ENCODE peak calls at places on chromosomes 16 and 17, in eight cellular contexts. F is CD8-positive, alpha-beta T cell; O is dorsolateral prefrontal cortex; H is epithelial cell of proximal tubule; L is right atrium auricular region; Q is upper lobe of left lung; Z is cardiac muscle cell; P is bronchial epithelial cell. A is an unnamed sample.

GRCh38 chr17:21033350-21033749 is 9.5 kb downstream of the USP22 start:
- DNase-seq in L (no peak), F (no peak), Z (no peak), P (peak), O (no peak), H (no peak), Q (no peak), A (peak)

GRCh38 chr17:3558603-3559269 is 1.1 kb upstream of the TRPV3 start:
- DNase-seq in H (no peak), L (no peak), Q (peak), F (no peak), O (no peak), P (peak), Z (no peak), A (peak)

GRCh38 chr16:88197481-88198456 is 185.0 kb upstream of the ZNF469 start:
- DNase-seq in O (no peak), F (no peak), L (no peak), Q (no peak), Z (no peak), P (no peak), H (no peak), A (no peak)

GRCh38 chr16:25966172-25967097 is 274.7 kb downstream of the HS3ST4 start:
- DNase-seq in P (no peak), Z (no peak), O (no peak), Q (no peak), L (no peak), H (no peak), F (no peak), A (no peak)

GRCh38 chr16:50038756-50039529 is 13.9 kb downstream of the CNEP1R1 start:
- DNase-seq in L (peak), Z (no peak), O (no peak), Q (no peak), F (no peak), H (no peak), P (no peak), A (no peak)

GRCh38 chr17:17868637-17869522 is 32.1 kb upstream of the SREBF1 start:
- DNase-seq in O (no peak), Q (no peak), H (no peak), L (no peak), P (no peak), Z (no peak), F (no peak), A (peak)

GRCh38 chr16:51762081-51762995 is 611.3 kb upstream of the SALL1 start:
- DNase-seq in Q (peak), Z (peak), H (no peak), O (peak), F (peak), P (peak), L (peak), A (peak)

GRCh38 chr16:87033541-87034300 is 283.5 kb downstream of the C16orf95 start:
- DNase-seq in Z (peak), Q (no peak), H (no peak), L (no peak), O (no peak), P (no peak), F (no peak), A (peak)

GRCh38 chr17:32341857-32342602 is at the start of gene C17orf75:
- DNase-seq in O (peak), F (peak), Z (peak), L (peak), H (no peak), P (peak), Q (peak), A (peak)

GRCh38 chr17:81003711-81004335 is 12.2 kb downstream of the CHMP6 start:
- DNase-seq in Z (no peak), L (no peak), P (no peak), Q (peak), F (no peak), H (no peak), O (no peak), A (peak)

GRCh38 chr17:40548982-40549680 is 16.1 kb downstream of the CCR7 start:
- DNase-seq in O (peak), F (no peak), L (peak), Q (no peak), H (peak), Z (no peak), P (peak), A (peak)

GRCh38 chr16:81170824-81171223 is 67.7 kb upstream of the BCO1 start:
- DNase-seq in F (no peak), H (no peak), Q (no peak), Z (peak), L (no peak), P (peak), O (no peak), A (peak)

GRCh38 chr17:2174471-2175293 is 119.8 kb downstream of the HIC1 start:
- DNase-seq in P (peak), Q (peak), Z (peak), H (no peak), F (no peak), L (peak), O (no peak), A (peak)

GRCh38 chr17:30074254-30074653 is 42.4 kb upstream of the NSRP1 start:
- DNase-seq in F (no peak), Q (no peak), H (no peak), O (no peak), P (no peak), Z (no peak), L (no peak), A (no peak)

GRCh38 chr16:68065716-68066305 is 19.4 kb upstream of the NFATC3 start:
- DNase-seq in Z (no peak), Q (no peak), O (no peak), F (no peak), P (peak), H (no peak), L (peak), A (peak)

GRCh38 chr17:40556884-40557414 is 8.3 kb downstream of the CCR7 start:
- DNase-seq in H (no peak), F (no peak), Z (no peak), P (no peak), Q (peak), O (peak), L (no peak), A (peak)

GRCh38 chr16:85551319-85551978 is 61.7 kb upstream of the GSE1 start:
- DNase-seq in P (no peak), Z (no peak), L (no peak), O (no peak), F (no peak), Q (peak), H (no peak), A (no peak)

GRCh38 chr16:7487896-7488295 is 155.3 kb downstream of the RBFOX1 start:
- DNase-seq in L (no peak), Z (no peak), F (no peak), Q (no peak), P (no peak), H (no peak), O (no peak), A (no peak)

GRCh38 chr16:88453621-88454314 is 688 bp downstream of the ZFPM1 start:
- DNase-seq in O (no peak), Q (peak), F (no peak), L (no peak), Z (peak), H (no peak), P (peak), A (peak)

GRCh38 chr17:67359960-67360817 is 6.2 kb downstream of the PSMD12 start:
- DNase-seq in Z (peak), P (no peak), H (no peak), F (peak), Q (no peak), O (no peak), L (no peak), A (peak)

GRCh38 chr17:39462644-39463375 is 1.5 kb downstream of the CDK12 start:
- DNase-seq in Z (peak), L (no peak), P (peak), F (peak), Q (no peak), H (no peak), O (no peak), A (peak)

GRCh38 chr16:75225092-75225491 is 6.3 kb downstream of the CTRB1 start:
- DNase-seq in L (no peak), H (no peak), F (no peak), Q (no peak), O (no peak), Z (no peak), P (no peak), A (no peak)

GRCh38 chr16:57279780-57280638 is 4.5 kb downstream of the PLLP start:
- DNase-seq in Z (no peak), H (no peak), L (no peak), P (no peak), O (no peak), F (no peak), Q (no peak), A (no peak)

GRCh38 chr16:85360323-85361277 is 248.3 kb upstream of the CIBAR2 start:
- DNase-seq in Z (no peak), L (no peak), O (no peak), H (no peak), Q (peak), F (no peak), P (peak), A (no peak)

GRCh38 chr17:69575346-69575761 is 160.9 kb downstream of the MAP2K6 start:
- DNase-seq in Q (no peak), Z (no peak), H (no peak), O (no peak), F (no peak), L (no peak), P (peak), A (peak)

GRCh38 chr17:19867654-19868395 is at the start of gene ULK2:
- DNase-seq in Z (peak), F (peak), Q (peak), P (peak), L (no peak), O (peak), H (no peak), A (peak)

GRCh38 chr17:40903129-40903847 is 18.2 kb upstream of the KRT20 start:
- DNase-seq in H (peak), P (peak), Q (no peak), L (no peak), Z (no peak), F (no peak), O (no peak), A (peak)

GRCh38 chr17:45740553-45741330 is 43.4 kb upstream of the CRHR1 start:
- DNase-seq in Q (no peak), L (no peak), P (peak), O (peak), H (no peak), Z (peak), F (no peak), A (peak)

GRCh38 chr17:33481652-33482051 is 188.6 kb upstream of the ASIC2 start:
- DNase-seq in P (no peak), O (no peak), H (no peak), L (no peak), Q (no peak), F (no peak), Z (no peak), A (no peak)

GRCh38 chr17:53736516-53737274 is 86.0 kb upstream of the KIF2B start:
- DNase-seq in H (peak), Q (no peak), P (no peak), L (no peak), O (no peak), F (no peak), Z (no peak), A (no peak)

GRCh38 chr17:75854111-75854748 is 905 bp downstream of the WBP2 start:
- DNase-seq in H (peak), Q (no peak), Z (no peak), O (no peak), L (no peak), P (peak), F (no peak), A (peak)

GRCh38 chr16:12137344-12138094 is 161.0 kb downstream of the SNX29 start:
- DNase-seq in Q (no peak), P (no peak), H (no peak), L (no peak), O (no peak), Z (no peak), F (no peak), A (no peak)

GRCh38 chr16:72846594-72846993 is 201.3 kb downstream of the ZFHX3 start:
- DNase-seq in F (no peak), H (no peak), Q (no peak), Z (no peak), O (no peak), P (no peak), L (no peak), A (no peak)

DNA sequence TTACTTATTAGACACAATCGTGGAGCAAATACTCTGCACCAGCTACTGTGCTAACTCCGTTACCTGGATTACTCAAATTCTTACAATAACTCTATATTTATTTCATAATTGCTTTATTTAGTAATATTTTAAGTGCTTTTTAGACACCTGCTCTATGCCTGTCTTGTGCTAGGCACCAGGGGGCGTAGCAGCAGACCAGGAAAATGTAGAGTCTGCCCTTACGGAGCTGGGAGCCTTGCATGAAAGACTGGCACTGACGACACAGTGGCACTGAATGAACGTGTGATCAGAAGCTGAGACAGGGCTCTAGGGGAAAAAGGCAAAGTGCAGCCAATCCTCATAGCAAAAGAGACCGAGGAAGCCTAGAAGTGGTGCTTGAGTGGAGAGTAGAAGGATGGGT is 486.5 kb downstream of the CDH13 start:
- DNase-seq in Q (no peak), Z (peak), H (no peak), P (no peak), F (no peak), L (no peak), O (peak), A (peak)
- TF ChIP-seq CTCF in Q (peak), Z (peak), H (peak), P (peak), F (no peak), L (peak), O (peak), A (peak)

GRCh38 chr16:24518498-24518897 is 20.9 kb upstream of the RBBP6 start:
- DNase-seq in L (no peak), P (no peak), O (no peak), Z (no peak), H (no peak), Q (no peak), F (no peak), A (no peak)

GRCh38 chr16:24520983-24521382 is 18.4 kb upstream of the RBBP6 start:
- DNase-seq in L (no peak), Z (no peak), H (no peak), F (no peak), Q (no peak), P (peak), O (no peak), A (no peak)

GRCh38 chr16:24514096-24514495 is 25.3 kb upstream of the RBBP6 start:
- DNase-seq in L (no peak), Z (no peak), H (no peak), P (no peak), Q (no peak), O (no peak), F (no peak), A (no peak)

GRCh38 chr16:24515186-24515585 is 24.2 kb upstream of the RBBP6 start:
- DNase-seq in P (no peak), Z (no peak), O (no peak), H (no peak), L (no peak), F (no peak), Q (no peak), A (no peak)

DNA sequence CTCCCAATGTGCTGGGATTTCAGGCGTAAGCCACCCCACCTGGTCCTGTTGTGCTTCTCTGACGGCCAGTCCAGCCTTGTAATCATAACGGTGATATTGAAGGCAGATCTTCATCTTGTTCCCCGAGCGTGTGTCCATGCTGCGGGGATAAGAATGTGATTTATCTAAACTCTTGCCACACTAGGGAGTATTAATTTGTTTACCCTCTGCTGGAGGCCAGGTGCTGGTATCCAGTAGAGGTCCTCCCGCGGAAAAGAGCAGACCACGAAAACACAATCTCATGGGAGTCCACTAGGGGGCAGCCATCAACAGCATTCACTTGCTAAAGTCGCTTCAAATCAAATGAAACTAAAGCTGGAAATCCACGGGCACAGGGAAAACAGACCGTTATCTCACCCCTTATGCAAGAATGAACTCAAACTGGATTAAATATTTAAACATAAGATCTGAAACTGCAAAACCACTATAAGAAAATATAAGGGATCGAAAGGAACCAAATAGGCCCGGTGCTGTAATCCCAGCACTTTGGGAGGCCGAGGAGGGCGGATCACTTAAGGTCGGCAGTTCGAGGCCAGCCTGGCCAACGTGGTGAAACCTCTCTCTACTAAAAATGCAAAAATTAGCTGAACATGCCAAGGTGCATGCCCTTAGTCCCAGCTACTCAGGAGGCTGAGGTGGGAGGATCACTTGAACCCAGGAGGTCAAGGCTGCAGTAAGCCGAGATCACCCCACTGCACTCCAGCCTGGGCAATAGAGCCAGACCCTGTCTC is 22.3 kb upstream of the RBBP6 start:
- DNase-seq in Q (no peak), O (peak), Z (peak), F (peak), H (peak), P (peak), L (peak), A (peak)
- H3K4me3 ChIP-seq in Q (no peak), O (peak), Z (no peak), F (no peak), H (peak), P (no peak), L (no peak), A (peak)

DNA sequence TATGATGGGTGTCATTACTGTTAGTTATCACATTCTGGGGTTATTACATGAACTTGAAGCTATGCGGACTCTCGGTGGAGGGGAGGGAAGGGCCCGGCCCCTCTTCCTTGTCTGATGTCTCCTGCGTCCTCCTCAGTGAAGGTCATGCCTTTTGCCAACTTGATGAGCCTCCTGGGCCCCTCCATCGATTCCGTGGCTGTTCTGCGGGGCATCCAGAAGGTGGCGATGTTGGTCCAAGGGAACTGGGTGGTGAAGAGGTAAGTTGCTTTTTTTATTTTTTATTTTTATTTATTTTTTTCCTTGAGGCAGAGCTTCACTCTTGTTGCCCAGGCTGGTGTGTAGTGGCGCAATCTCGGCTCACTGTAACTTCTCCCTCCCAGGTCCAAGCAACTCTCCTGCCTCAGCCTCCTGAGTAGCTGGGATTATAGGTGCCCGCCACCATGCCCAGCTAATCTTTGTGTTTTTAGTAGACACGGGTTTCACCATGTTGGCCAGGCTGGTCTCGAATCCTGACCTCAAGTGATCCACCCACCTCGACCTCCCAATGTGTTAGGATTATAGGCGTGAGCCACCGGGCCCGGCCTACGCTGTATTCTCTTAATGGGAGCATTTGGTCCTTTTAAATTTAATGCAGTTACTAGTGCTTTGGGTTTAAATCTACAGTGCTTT is 21.6 kb downstream of the POLR3E start:
- DNase-seq in F (peak), Z (no peak), L (no peak), P (peak), O (no peak), Q (no peak), H (no peak), A (peak)
- TF ChIP-seq CTCF in F (peak), Z (peak), L (no peak), P (peak), O (peak), Q (peak), H (peak), A (peak)

DNA sequence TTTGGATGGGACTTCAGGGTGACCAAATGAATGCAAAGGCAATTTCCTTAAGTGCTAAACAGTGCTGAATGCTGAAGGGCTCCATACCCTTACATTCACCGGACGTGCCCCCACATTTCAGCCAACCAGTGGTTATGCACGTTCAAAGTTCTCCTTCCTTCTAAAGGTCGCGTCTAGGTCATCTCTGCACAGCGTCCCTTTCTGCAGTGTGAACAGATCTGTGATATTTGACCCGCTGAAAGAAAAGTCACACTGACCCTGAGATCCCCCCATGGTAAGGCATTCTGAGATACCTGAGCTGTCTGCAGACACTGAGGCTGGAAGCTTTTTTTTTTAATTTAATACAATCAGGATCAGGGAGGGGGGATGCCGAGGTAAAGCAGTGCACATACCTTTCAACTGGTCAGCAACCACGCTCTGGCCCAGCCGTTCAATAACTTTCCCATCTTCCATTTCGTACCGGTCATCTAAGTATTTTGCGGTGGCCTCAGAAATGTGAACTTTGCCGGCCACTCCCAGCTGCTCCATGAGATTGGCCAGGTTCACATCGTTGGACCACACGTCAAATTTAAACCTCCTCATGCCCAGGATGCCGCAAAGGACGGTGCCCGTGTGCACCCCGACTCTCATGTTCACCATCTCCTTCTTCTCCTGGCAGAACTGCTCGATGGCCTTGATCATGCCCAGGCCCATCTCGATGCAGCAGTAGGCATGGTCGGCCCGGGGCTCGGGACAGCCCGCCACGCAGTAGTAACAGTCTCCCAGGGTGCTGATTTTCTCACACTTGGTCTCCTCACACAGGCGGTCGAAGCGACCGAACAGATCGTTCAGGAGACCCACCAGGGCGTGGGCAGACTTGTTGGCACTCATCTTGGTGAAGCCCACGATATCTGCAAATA is 2.6 kb downstream of the ADCY9 start:
- DNase-seq in P (no peak), H (no peak), O (no peak), Q (peak), Z (peak), L (no peak), F (no peak), A (no peak)
- H3K4me3 ChIP-seq in P (peak), H (peak), O (peak), Q (peak), Z (peak), L (peak), F (no peak), A (no peak)